ENCODE peak calls at places on chromosome 15, in five cellular contexts. H, O, U, M and F are unnamed samples.

GRCh38 chr15:31278544-31279220 is 48.0 kb upstream of the KLF13 start:
- DNase-seq in M (no peak), O (no peak), U (no peak), H (no peak), F (no peak)

GRCh38 chr15:73944161-73945099 is 18.2 kb downstream of the LOXL1 start:
- DNase-seq in U (no peak), H (no peak), M (no peak), O (no peak), F (peak)

GRCh38 chr15:30046414-30046813 is 36.3 kb upstream of the GOLGA8J start:
- DNase-seq in H (no peak), U (no peak), M (no peak), O (no peak), F (no peak)

GRCh38 chr15:78761891-78762385 is 49.3 kb downstream of the ADAMTS7 start:
- DNase-seq in H (no peak), U (no peak), O (no peak), M (no peak), F (no peak)

GRCh38 chr15:74543583-74543982 is 2.6 kb downstream of the ARID3B start:
- DNase-seq in M (no peak), H (no peak), U (no peak), O (no peak), F (no peak)

GRCh38 chr15:32901995-32902394 is 184.2 kb downstream of the GREM1 start:
- DNase-seq in H (no peak), M (no peak), O (no peak), U (no peak), F (no peak)

GRCh38 chr15:74265046-74265639 is 29.0 kb downstream of the CCDC33 start:
- DNase-seq in M (no peak), H (no peak), O (peak), U (no peak), F (no peak)

GRCh38 chr15:56871867-56872266 is 46.6 kb upstream of the TCF12 start:
- DNase-seq in M (no peak), O (peak), H (no peak), U (no peak), F (no peak)

GRCh38 chr15:91940466-91941381 is 87.2 kb downstream of the SLCO3A1 start:
- DNase-seq in O (no peak), H (no peak), M (no peak), U (peak), F (no peak)

GRCh38 chr15:93378547-93378946 is 289.5 kb upstream of the RGMA start:
- DNase-seq in M (no peak), U (no peak), O (no peak), H (no peak), F (no peak)